ENCODE peak calls at places on chromosomes 11 and 22, in seven cellular contexts. V, J, X, N, P, T and C are unnamed samples.

GRCh38 chr11:1373536-1374214 is 16.1 kb upstream of the BRSK2 start:
- DNase-seq in V (no peak), J (no peak), X (no peak), N (no peak), P (no peak), T (no peak), C (no peak)

GRCh38 chr11:43212279-43212678 is 99.5 kb upstream of the API5 start:
- DNase-seq in V (no peak), J (no peak), X (no peak), N (no peak), P (no peak), T (no peak), C (no peak)

GRCh38 chr22:32548039-32548438 is 73.4 kb downstream of the FBXO7 start:
- DNase-seq in V (no peak), J (no peak), X (no peak), N (no peak), P (no peak), T (peak), C (no peak)

GRCh38 chr11:2700415-2701211 is 819 bp upstream of the KCNQ1OT1 start:
- DNase-seq in V (peak), J (peak), X (peak), N (peak), P (peak), T (peak), C (peak)

GRCh38 chr11:88308576-88308975 is 29.0 kb downstream of the CTSC start:
- DNase-seq in V (no peak), J (no peak), X (no peak), N (no peak), P (no peak), T (no peak), C (no peak)

GRCh38 chr11:60947666-60948065 is 4.3 kb downstream of the SLC15A3 start:
- DNase-seq in V (no peak), J (no peak), X (no peak), N (no peak), P (no peak), T (no peak), C (no peak)

GRCh38 chr11:77121876-77122575 is 6.0 kb upstream of the MYO7A start:
- DNase-seq in V (no peak), J (no peak), X (no peak), N (no peak), P (no peak), T (no peak), C (no peak)

GRCh38 chr22:31095637-31096249 is 11.6 kb downstream of the SELENOM start:
- DNase-seq in V (no peak), J (no peak), X (no peak), N (no peak), P (no peak), T (no peak), C (no peak)

GRCh38 chr11:64378335-64378884 is 19.4 kb downstream of the RPS6KA4 start:
- DNase-seq in V (no peak), J (no peak), X (no peak), N (no peak), P (no peak), T (no peak), C (no peak)

GRCh38 chr11:125583496-125583895 is 9.2 kb upstream of the STT3A start:
- DNase-seq in V (no peak), J (no peak), X (no peak), N (no peak), P (no peak), T (no peak), C (no peak)

GRCh38 chr11:122141757-122142156 is 25.7 kb upstream of the BLID start:
- DNase-seq in V (no peak), J (no peak), X (no peak), N (no peak), P (no peak), T (no peak), C (no peak)

GRCh38 chr11:393219-394033 is 583 bp upstream of the PKP3 start:
- DNase-seq in V (no peak), J (peak), X (no peak), N (no peak), P (no peak), T (peak), C (no peak)

GRCh38 chr11:74248469-74248868 is 63.0 kb downstream of the P4HA3 start:
- DNase-seq in V (no peak), J (no peak), X (no peak), N (no peak), P (no peak), T (no peak), C (no peak)

GRCh38 chr11:77322506-77322905 is 21.0 kb upstream of the GDPD4 start:
- DNase-seq in V (peak), J (no peak), X (no peak), N (no peak), P (no peak), T (no peak), C (no peak)

DNA sequence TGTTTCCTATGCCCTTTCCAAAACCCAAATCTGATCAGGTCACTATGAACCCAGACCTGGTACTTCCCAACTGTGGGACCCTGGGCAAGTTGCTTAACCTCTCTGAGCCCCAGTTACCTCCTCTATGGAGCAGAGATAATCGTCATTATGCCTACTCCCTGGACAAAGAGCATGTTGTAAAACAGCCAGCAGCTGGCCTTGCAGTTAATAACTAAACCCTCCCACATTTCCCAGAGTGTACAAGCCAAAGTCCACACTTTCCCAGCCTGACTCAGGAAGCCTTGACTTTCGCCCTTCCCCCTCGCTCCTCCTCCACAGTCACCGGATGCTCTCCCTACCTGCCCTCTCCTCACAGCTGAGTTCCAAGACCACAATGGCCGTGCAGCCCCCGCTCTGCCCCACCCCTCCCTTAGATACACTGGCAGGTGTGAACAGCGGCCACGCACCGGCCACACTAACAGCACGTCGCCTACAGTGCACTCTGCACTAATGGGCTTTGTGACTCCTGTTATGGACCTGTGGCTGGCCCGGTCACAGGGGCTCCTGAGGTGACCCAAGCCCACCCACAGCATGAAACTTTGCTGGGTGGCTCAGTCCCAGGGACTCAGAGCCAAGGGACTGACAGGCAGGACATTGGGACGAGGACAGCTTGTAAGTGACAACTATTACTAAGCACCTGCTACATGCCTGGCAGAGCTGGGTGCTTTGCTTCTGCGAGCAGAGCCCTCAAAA is 15.6 kb upstream of the MFNG start:
- DNase-seq in V (peak), J (peak), X (peak), N (peak), P (peak), T (peak), C (no peak)
- TF ChIP-seq POLR2A in V (no peak), J (no peak), X (no peak), N (no peak), P (no peak), T (no peak), C (no peak)

GRCh38 chr22:50191041-50191740 is 5.5 kb downstream of the TRABD start:
- DNase-seq in V (no peak), J (peak), X (peak), N (no peak), P (no peak), T (peak), C (no peak)
- H3K4me3 ChIP-seq in V (peak), J (peak), X (peak), N (peak), P (peak), T (peak), C (no peak)

GRCh38 chr11:65424200-65425104 is 1.9 kb downstream of the NEAT1 start:
- DNase-seq in V (peak), J (peak), X (no peak), N (no peak), P (peak), T (peak), C (no peak)
- TF ChIP-seq POLR2A in V (no peak), J (no peak), X (no peak), N (peak), P (peak), T (no peak), C (no peak)

GRCh38 chr22:29124777-29125506 is 52.1 kb downstream of the KREMEN1 start:
- DNase-seq in V (no peak), J (no peak), X (no peak), N (no peak), P (no peak), T (no peak), C (peak)
- H3K4me3 ChIP-seq in V (no peak), J (no peak), X (no peak), N (no peak), P (no peak), T (no peak), C (no peak)

GRCh38 chr11:15764948-15765347 is 591.4 kb downstream of the SOX6 start:
- DNase-seq in V (no peak), J (no peak), X (no peak), N (no peak), P (no peak), T (no peak), C (no peak)
- TF ChIP-seq POLR2A in V (no peak), J (no peak), X (no peak), N (no peak), P (no peak), T (no peak), C (no peak)